ENCODE peak calls at places on chromosome 6, in four cellular contexts. R, E, X and S are unnamed samples.

GRCh38 chr6:109922851-109923250 is 55.3 kb upstream of the GPR6 start:
- DNase-seq in X (no peak), E (no peak), R (no peak), S (peak; percentile 11)

GRCh38 chr6:138115877-138116660 is 8.8 kb upstream of the PERP start:
- DNase-seq in R (peak; percentile 40), X (peak; percentile 51), E (peak; percentile 71), S (peak; percentile 72)

GRCh38 chr6:37696220-37696840 is 1.4 kb downstream of the MDGA1 start:
- DNase-seq in X (peak; percentile 66), R (no peak), E (peak; percentile 51), S (peak; percentile 44)

GRCh38 chr6:161029195-161029809 is 37.7 kb downstream of the MAP3K4 start:
- DNase-seq in E (peak; percentile 89), X (no peak), R (peak; percentile 79), S (peak; percentile 99)

GRCh38 chr6:100300221-100300736 is 164.4 kb downstream of the SIM1 start:
- DNase-seq in X (no peak), R (peak; percentile 84), E (peak; percentile 94), S (peak; percentile 68)

GRCh38 chr6:21801786-21802610 is 208.4 kb downstream of the SOX4 start:
- DNase-seq in X (no peak), E (no peak), R (no peak), S (no peak)

GRCh38 chr6:158327216-158327615 is 15.0 kb downstream of the TULP4 start:
- DNase-seq in X (no peak), E (no peak), R (no peak), S (no peak)

GRCh38 chr6:142013875-142014495 is 118.7 kb upstream of the GJE1 start:
- DNase-seq in R (no peak), E (peak; percentile 19), X (no peak), S (no peak)

GRCh38 chr6:116945809-116946208 is 68.8 kb downstream of the RFX6 start:
- DNase-seq in R (no peak), E (peak; percentile 32), X (no peak), S (peak; percentile 31)

GRCh38 chr6:50077385-50077784 is 27.7 kb upstream of the DEFB112 start:
- DNase-seq in X (no peak), E (no peak), R (no peak), S (no peak)

GRCh38 chr6:170291271-170292110 is 613 bp upstream of the DLL1 start:
- DNase-seq in R (no peak), E (no peak), X (peak; percentile 59), S (peak; percentile 33)

GRCh38 chr6:37673436-37673835 is 24.2 kb downstream of the MDGA1 start:
- DNase-seq in X (no peak), E (no peak), R (no peak), S (no peak)

GRCh38 chr6:166501246-166501645 is 85.2 kb downstream of the RAMACL start:
- DNase-seq in E (no peak), R (no peak), X (no peak), S (no peak)

GRCh38 chr6:71513036-71513435 is 224.4 kb downstream of the OGFRL1 start:
- DNase-seq in R (no peak), X (no peak), E (no peak), S (no peak)

GRCh38 chr6:161088676-161089328 is 97.2 kb downstream of the MAP3K4 start:
- DNase-seq in X (no peak), R (no peak), E (peak; percentile 25), S (peak; percentile 11)

GRCh38 chr6:44478158-44478557 is 90.7 kb downstream of the CDC5L start:
- DNase-seq in R (no peak), E (no peak), X (no peak), S (no peak)

GRCh38 chr6:5135783-5136376 is 50.7 kb downstream of the PPP1R3G start:
- DNase-seq in R (no peak), E (peak; percentile 36), X (peak; percentile 53), S (peak; percentile 52)

GRCh38 chr6:24899647-24900325 is 36.0 kb downstream of the RIPOR2 start:
- DNase-seq in X (no peak), E (peak; percentile 12), R (no peak), S (no peak)

GRCh38 chr6:111614833-111615582 is 9.3 kb upstream of the TRAF3IP2 start:
- DNase-seq in E (no peak), X (no peak), R (no peak), S (no peak)

GRCh38 chr6:30378290-30378937 is 33.5 kb downstream of the RPP21 start:
- DNase-seq in E (peak; percentile 16), R (no peak), X (no peak), S (peak; percentile 45)

GRCh38 chr6:133945158-133945557 is 7.9 kb upstream of the TBPL1 start:
- DNase-seq in X (no peak), E (no peak), R (no peak), S (no peak)

GRCh38 chr6:134602123-134602522 is 284.2 kb upstream of the SGK1 start:
- DNase-seq in X (no peak), R (no peak), E (no peak), S (no peak)

GRCh38 chr6:148869589-148869988 is 122.8 kb downstream of the UST start:
- DNase-seq in X (no peak), E (peak; percentile 89), R (peak; percentile 83), S (peak; percentile 80)

GRCh38 chr6:1856381-1856780 is 246.7 kb downstream of the FOXC1 start:
- DNase-seq in E (peak; percentile 72), X (peak; percentile 48), R (peak; percentile 45), S (peak; percentile 72)

GRCh38 chr6:89874438-89874837 is 19.8 kb upstream of the GJA10 start:
- DNase-seq in R (no peak), X (no peak), E (no peak), S (no peak)

GRCh38 chr6:159106627-159107241 is 61.9 kb upstream of the TAGAP start:
- DNase-seq in R (peak; percentile 10), E (peak; percentile 40), X (no peak), S (peak; percentile 56)

GRCh38 chr6:122408697-122409458 is 9.4 kb downstream of the HSF2 start:
- DNase-seq in E (no peak), X (no peak), R (no peak), S (no peak)

GRCh38 chr6:115120394-115120793 is 777.6 kb upstream of the HS3ST5 start:
- DNase-seq in R (no peak), E (no peak), X (peak; percentile 11), S (no peak)

GRCh38 chr6:105374010-105374420 is 28.9 kb downstream of the PREP start:
- DNase-seq in X (no peak), E (peak; percentile 23), R (peak; percentile 23), S (peak; percentile 30)

GRCh38 chr6:107695061-107695715 is 128.9 kb downstream of the SCML4 start:
- DNase-seq in E (no peak), R (no peak), X (no peak), S (peak; percentile 48)

GRCh38 chr6:169838291-169839028 is 87.0 kb downstream of the ERMARD start:
- DNase-seq in E (no peak), X (peak; percentile 85), R (no peak), S (no peak)

GRCh38 chr6:38843798-38844197 is 128.7 kb downstream of the DNAH8 start:
- DNase-seq in R (no peak), X (no peak), E (no peak), S (no peak)

GRCh38 chr6:132320007-132320406 is 81.3 kb downstream of the MOXD1 start:
- DNase-seq in X (no peak), R (peak; percentile 49), E (peak; percentile 63), S (peak; percentile 85)

GRCh38 chr6:85673198-85674139 is 30.8 kb upstream of the SYNCRIP start:
- DNase-seq in R (no peak), X (no peak), E (no peak), S (no peak)

GRCh38 chr6:37101991-37102298 is 68.0 kb upstream of the PIM1 start:
- DNase-seq in E (no peak), R (no peak), X (no peak), S (no peak)

GRCh38 chr6:132797975-132798819 is at the start of gene SLC18B1:
- DNase-seq in E (peak; percentile 49), X (peak; percentile 35), R (no peak), S (no peak)

GRCh38 chr6:166712554-166713228 is 85.6 kb upstream of the RPS6KA2 start:
- DNase-seq in X (no peak), E (no peak), R (no peak), S (no peak)

GRCh38 chr6:14567842-14568241 is 450.3 kb downstream of the CD83 start:
- DNase-seq in R (no peak), E (no peak), X (no peak), S (no peak)

DNA sequence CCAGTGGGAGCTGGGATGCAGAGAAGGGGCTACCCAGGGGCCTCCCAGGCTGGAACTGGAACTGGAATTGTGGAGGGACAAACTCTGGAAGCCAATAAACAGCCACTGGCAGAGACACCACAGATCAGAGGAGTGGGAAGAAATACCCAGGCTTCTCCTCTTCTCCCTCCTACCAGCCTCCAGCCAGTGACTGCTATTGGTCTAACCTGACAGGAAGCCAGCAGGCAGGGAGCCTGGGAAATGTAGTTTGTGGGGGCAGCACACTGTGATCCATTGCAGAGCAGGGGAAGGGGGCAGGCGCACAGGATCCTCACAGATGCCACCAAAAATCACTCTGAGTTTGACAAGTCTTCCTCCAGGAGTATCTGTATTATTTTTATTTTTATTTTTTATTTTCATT is 12.1 kb upstream of the MLN start:
- DNase-seq in E (no peak), X (peak; percentile 87), R (no peak), S (peak; percentile 13)
- TF ChIP-seq CTCF in E (no peak), X (no peak), R (no peak), S (no peak)

DNA sequence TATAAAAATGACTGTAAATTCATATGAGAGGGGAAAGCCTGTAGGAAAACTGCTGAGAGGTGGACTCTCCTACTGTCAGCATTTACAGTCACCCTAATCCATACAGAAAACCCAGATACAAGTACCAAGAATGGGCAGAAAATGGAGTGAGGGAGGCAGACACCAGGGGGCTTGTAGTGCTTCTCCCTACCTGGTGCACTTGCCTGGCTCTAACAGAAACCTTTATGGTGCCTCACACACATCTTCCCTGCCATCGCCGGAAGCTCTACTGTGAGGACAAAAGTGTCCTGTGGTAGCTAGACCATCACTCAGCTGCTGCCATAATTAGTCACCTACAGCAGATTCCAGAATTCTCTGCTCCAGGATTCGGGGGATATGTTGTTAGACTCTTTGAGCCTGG is 441.3 kb downstream of the TFAP2B start:
- DNase-seq in X (no peak), R (no peak), E (no peak), S (no peak)
- H3K4me3 ChIP-seq in X (no peak overlapping the region), R (no peak overlapping the region), E (no peak overlapping the region), S (no peak overlapping the region)

GRCh38 chr6:32460528-32460927 is 20.8 kb downstream of the HLA-DRA start:
- DNase-seq in R (no peak), E (no peak), X (no peak), S (no peak)
- TF ChIP-seq CTCF in R (no peak), E (no peak), X (no peak), S (no peak)

DNA sequence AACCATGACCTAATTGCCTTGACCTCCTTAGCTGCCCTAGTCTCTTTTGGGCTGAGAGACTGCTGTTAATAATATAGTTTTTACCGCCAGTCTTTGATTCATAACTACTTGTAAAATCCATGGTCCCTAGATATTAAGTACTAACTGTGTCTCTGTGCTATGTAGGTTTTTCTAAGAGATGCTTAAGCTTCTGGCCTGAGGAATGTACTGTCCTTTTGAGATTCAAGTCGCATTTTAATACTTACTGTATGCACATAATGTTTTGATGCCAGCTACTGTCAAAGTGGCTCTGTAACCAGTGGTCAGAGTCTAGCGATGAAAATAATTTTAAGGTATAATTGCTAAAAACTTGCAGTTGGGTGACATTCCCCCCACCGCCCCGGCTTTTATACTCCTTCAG is 2.1 kb downstream of the AKAP12 start:
- DNase-seq in R (no peak), X (no peak), E (peak; percentile 47), S (no peak)
- H3K4me3 ChIP-seq in R (no peak overlapping the region), X (peak overlapping the region; percentile 76), E (peak overlapping the region; percentile 81), S (peak overlapping the region; percentile 79)